ENCODE peak calls at places on chromosome 13, in five cellular contexts. X, T, E, W and Y are unnamed samples.

GRCh38 chr13:69324109-69324886 is 783.3 kb upstream of the ATXN8OS start:
- DNase-seq in X (no peak), T (no peak), E (no peak), W (no peak), Y (no peak)

GRCh38 chr13:90238433-90238832 is 1109.1 kb upstream of the MIR17HG start:
- DNase-seq in X (no peak), T (no peak), E (no peak), W (no peak), Y (no peak)

GRCh38 chr13:67275351-67275989 is 45.3 kb upstream of the PCDH9 start:
- DNase-seq in X (no peak), T (no peak), E (no peak), W (no peak), Y (no peak)

GRCh38 chr13:72643339-72643989 is 84.0 kb downstream of the MZT1 start:
- DNase-seq in X (peak; percentile 23), T (peak; percentile 2), E (peak; percentile 37), W (peak; percentile 58), Y (peak; percentile 31)

GRCh38 chr13:101499406-101499805 is 46.9 kb downstream of the ITGBL1 start:
- DNase-seq in X (no peak), T (no peak), E (no peak), W (no peak), Y (no peak)

GRCh38 chr13:100069278-100069677 is 19.6 kb upstream of the PCCA start:
- DNase-seq in X (no peak), T (no peak), E (no peak), W (no peak), Y (no peak)

GRCh38 chr13:50197705-50198104 is 182.5 kb downstream of the KCNRG start:
- DNase-seq in X (no peak), T (no peak), E (no peak), W (no peak), Y (no peak)

GRCh38 chr13:52010890-52011689 is at the start of gene ATP7B:
- DNase-seq in X (no peak), T (no peak), E (peak; percentile 57), W (peak; percentile 10), Y (peak; percentile 39)

GRCh38 chr13:23763328-23763727 is 125.9 kb downstream of the MIPEP start:
- DNase-seq in X (no peak), T (no peak), E (no peak), W (no peak), Y (no peak)

GRCh38 chr13:30805603-30806011 is 70.3 kb downstream of the ALOX5AP start:
- DNase-seq in X (no peak), T (no peak), E (no peak), W (no peak), Y (no peak)

GRCh38 chr13:60164490-60164889 is 762 bp upstream of the DIAPH3 start:
- DNase-seq in X (no peak), T (no peak), E (no peak), W (no peak), Y (no peak)

GRCh38 chr13:48533986-48534600 is 1.2 kb upstream of the RCBTB2 start:
- DNase-seq in X (no peak), T (no peak), E (no peak), W (no peak), Y (no peak)

GRCh38 chr13:21683034-21683733 is 12.3 kb downstream of the FGF9 start:
- DNase-seq in X (peak; percentile 88), T (peak; percentile 39), E (no peak), W (no peak), Y (no peak)

GRCh38 chr13:99196466-99197256 is 4.0 kb upstream of the UBAC2 start:
- DNase-seq in X (no peak), T (no peak), E (no peak), W (peak; percentile 12), Y (no peak)

GRCh38 chr13:85497652-85498051 is 301.6 kb downstream of the SLITRK6 start:
- DNase-seq in X (peak; percentile 84), T (peak; percentile 93), E (no peak), W (no peak), Y (no peak)

GRCh38 chr13:78497702-78498319 is 105.5 kb downstream of the POU4F1 start:
- DNase-seq in X (no peak), T (no peak), E (no peak), W (no peak), Y (no peak)

GRCh38 chr13:108663710-108664109 is 34.3 kb downstream of the MYO16 start:
- DNase-seq in X (no peak), T (no peak), E (no peak), W (no peak), Y (no peak)

GRCh38 chr13:27578121-27579030 is 42.0 kb downstream of the LNX2 start:
- DNase-seq in X (peak; percentile 68), T (no peak), E (no peak), W (no peak), Y (no peak)

DNA sequence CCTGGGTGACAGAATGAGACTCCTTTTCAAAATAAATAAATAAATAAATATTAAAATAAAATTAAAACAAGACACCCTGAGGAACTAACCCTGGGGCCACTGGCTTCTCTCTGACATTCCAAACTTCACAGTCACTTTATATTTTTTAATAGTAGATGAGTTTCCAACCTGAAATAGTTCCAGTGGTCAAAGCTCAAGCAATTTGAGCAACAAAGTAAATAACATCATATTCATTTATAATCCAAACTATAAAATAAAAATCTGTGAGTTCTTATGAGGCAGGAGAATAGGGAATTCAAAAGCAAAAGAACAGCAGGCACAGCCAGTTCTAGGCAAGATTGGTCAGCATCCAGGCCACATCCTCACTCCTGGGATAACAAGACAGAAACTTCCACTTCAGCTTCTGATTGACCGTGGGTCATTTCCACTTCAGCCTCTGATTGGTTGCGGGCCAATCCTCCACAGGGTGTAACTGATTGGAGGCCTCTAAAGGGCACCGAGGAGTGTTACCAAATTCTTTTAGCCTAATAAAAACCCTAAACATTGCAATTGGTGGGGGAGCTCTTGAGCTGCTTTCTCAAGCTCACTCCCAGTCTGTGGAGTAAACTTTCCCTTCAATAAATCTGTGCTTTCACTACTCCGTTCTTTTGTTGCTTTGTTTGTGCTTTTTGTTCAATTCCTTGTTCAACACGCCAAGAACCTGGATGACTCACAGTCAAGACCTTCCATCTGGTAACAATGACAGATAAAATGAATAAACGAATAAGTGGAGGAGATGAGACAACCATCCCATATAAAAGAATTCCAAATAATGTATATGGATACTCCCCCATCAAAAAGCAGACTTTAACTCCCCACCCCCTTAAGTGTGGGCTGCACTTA is 42.5 kb upstream of the AMER2 start:
- DNase-seq in X (peak; percentile 35), T (no peak), E (no peak), W (no peak), Y (no peak)
- TF ChIP-seq CTCF in X (peak; percentile 20), T (peak; percentile 16), E (no peak), W (no peak), Y (no peak)

GRCh38 chr13:112071902-112072530 is 5.1 kb downstream of the SOX1 start:
- DNase-seq in X (no peak), T (no peak), E (no peak), W (no peak), Y (no peak)

GRCh38 chr13:112072531-112073244 is 5.7 kb downstream of the SOX1 start:
- DNase-seq in X (no peak), T (no peak), E (no peak), W (no peak), Y (no peak)

GRCh38 chr13:112073245-112074138 is 6.5 kb downstream of the SOX1 start:
- DNase-seq in X (no peak), T (no peak), E (no peak), W (no peak), Y (no peak)

GRCh38 chr13:112071011-112071901 is 4.3 kb downstream of the SOX1 start:
- DNase-seq in X (no peak), T (no peak), E (no peak), W (no peak), Y (no peak)

DNA sequence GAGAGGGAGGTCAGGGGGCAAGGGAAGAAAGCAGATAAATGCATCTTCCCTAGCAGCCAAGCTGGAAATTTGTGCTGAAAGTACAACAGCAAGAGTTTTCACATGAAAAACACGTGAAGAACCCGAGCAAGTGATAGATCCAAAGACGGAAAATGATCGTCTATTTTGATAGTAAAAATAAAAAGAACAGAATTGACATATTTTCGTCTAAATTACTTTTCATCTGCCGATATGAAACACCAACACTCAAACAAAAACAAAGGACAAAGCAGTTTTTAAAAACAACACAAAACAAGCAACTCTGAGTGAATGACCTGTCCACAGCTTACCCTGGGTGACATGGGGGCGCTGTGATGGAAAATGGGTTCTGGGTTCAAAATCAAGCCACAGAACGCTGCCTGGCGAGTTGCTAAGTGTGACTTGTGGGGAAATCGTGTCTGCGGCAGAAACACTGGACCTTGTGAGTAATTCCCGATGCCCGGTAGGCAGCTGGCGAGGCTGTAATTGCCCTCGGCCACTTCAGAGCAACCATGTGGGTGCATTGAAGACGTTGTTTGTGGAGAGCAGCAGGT is 7.3 kb downstream of the SOX1 start:
- DNase-seq in X (no peak), T (no peak), E (no peak), W (no peak), Y (no peak)
- TF ChIP-seq CTCF in X (no peak), T (no peak), E (no peak), W (no peak), Y (no peak)

GRCh38 chr13:114002009-114002544 is 28.2 kb upstream of the C13orf46 start:
- DNase-seq in X (no peak), T (no peak), E (no peak), W (no peak), Y (no peak)
- TF ChIP-seq CTCF in X (no peak), T (no peak), E (no peak), W (no peak), Y (no peak)

GRCh38 chr13:106029901-106030300 is 505.6 kb downstream of the EFNB2 start:
- DNase-seq in X (no peak), T (no peak), E (no peak), W (no peak), Y (no peak)

GRCh38 chr13:106036870-106037269 is 498.6 kb downstream of the EFNB2 start:
- DNase-seq in X (no peak), T (no peak), E (no peak), W (no peak), Y (no peak)

GRCh38 chr13:106034201-106034600 is 501.3 kb downstream of the EFNB2 start:
- DNase-seq in X (no peak), T (no peak), E (no peak), W (no peak), Y (no peak)

GRCh38 chr13:106028916-106029315 is 506.5 kb downstream of the EFNB2 start:
- DNase-seq in X (peak; percentile 25), T (no peak), E (no peak), W (no peak), Y (no peak)

DNA sequence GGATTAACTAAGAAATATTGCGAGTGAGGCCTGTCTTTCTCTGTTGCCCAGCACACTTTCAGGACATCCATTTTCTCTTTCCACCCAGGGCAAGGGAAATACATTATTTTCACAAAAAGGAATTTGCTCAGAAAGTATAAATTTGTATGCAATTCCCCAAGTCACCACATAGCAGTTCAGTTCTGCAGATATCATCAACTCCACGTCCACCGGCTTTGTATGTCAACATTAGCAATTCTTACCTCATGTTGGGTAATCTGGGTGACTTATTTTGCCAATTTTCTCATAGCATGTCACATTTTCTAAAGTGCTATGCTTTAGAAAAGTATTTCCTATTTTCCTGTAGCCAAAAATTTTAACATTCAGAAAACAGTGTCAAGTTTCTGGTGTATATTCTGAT is 501.8 kb downstream of the EFNB2 start:
- DNase-seq in X (peak; percentile 19), T (peak; percentile 15), E (no peak), W (peak; percentile 4), Y (no peak)
- TF ChIP-seq CTCF in X (peak; percentile 71), T (peak; percentile 54), E (no peak), W (no peak), Y (no peak)

DNA sequence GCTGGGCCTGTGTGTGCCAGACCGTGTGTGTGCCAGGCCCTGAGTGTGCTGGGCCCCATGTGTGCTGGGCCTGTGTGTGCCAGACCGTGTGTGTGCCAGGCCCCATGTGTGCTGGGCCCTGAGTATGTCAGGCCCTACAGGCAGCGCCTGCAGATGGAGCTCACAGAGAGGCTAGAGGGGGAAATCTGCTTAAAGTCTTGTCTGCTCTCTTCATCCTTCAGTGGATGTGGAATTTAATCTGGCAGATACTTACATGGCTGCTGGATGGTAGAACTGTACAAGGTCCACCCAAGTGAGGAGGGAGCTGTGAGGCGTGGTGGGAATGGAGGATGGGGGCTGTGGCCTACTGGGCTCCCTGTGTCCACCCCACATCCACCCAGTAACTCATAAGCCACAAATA is 53.7 kb downstream of the C13orf46 start:
- DNase-seq in X (no peak), T (no peak), E (no peak), W (no peak), Y (no peak)
- TF ChIP-seq CTCF in X (no peak), T (no peak), E (no peak), W (no peak), Y (no peak)